ENCODE peak calls at places on chromosome 5, in five cellular contexts. M, Q, Y, B and I are unnamed samples.

GRCh38 chr5:17118631-17119030 is 98.8 kb upstream of the BASP1 start:
- DNase-seq in M (peak), Q (no peak), Y (peak), B (peak), I (no peak)

GRCh38 chr5:173547579-173547978 is 68.9 kb downstream of the BOD1 start:
- DNase-seq in M (peak), Q (no peak), Y (no peak), B (no peak), I (no peak)

GRCh38 chr5:1889321-1890065 is 6.8 kb upstream of the IRX4 start:
- DNase-seq in M (no peak), Q (no peak), Y (no peak), B (no peak), I (no peak)

GRCh38 chr5:125286266-125286665 is 539.8 kb upstream of the ZNF608 start:
- DNase-seq in M (no peak), Q (no peak), Y (no peak), B (no peak), I (no peak)

GRCh38 chr5:178703015-178703414 is 27.4 kb downstream of the ZNF354A start:
- DNase-seq in M (no peak), Q (no peak), Y (no peak), B (no peak), I (no peak)

GRCh38 chr5:15993334-15993733 is 186.3 kb downstream of the MARCHF11 start:
- DNase-seq in M (peak), Q (no peak), Y (no peak), B (no peak), I (no peak)

GRCh38 chr5:175815126-175815913 is 56.1 kb upstream of the CPLX2 start:
- DNase-seq in M (no peak), Q (no peak), Y (no peak), B (no peak), I (no peak)

GRCh38 chr5:95331358-95331757 is 46.5 kb upstream of the MCTP1 start:
- DNase-seq in M (no peak), Q (no peak), Y (no peak), B (no peak), I (no peak)

GRCh38 chr5:22372376-22372775 is 480.8 kb downstream of the CDH12 start:
- DNase-seq in M (no peak), Q (no peak), Y (no peak), B (no peak), I (no peak)

GRCh38 chr5:168401880-168402279 is 84.4 kb upstream of the RARS1 start:
- DNase-seq in M (no peak), Q (no peak), Y (no peak), B (no peak), I (no peak)

GRCh38 chr5:41270423-41271251 is 57.3 kb upstream of the C6 start:
- DNase-seq in M (peak), Q (peak), Y (peak), B (no peak), I (peak)

GRCh38 chr5:127101935-127102334 is 28.6 kb upstream of the C5orf63 start:
- DNase-seq in M (no peak), Q (no peak), Y (no peak), B (no peak), I (no peak)

GRCh38 chr5:100647461-100648230 is 112.5 kb downstream of the FAM174A start:
- DNase-seq in M (no peak), Q (no peak), Y (peak), B (peak), I (no peak)

GRCh38 chr5:54616031-54616430 is 98.5 kb downstream of the SNX18 start:
- DNase-seq in M (peak), Q (no peak), Y (no peak), B (no peak), I (peak)

GRCh38 chr5:159510282-159510681 is 180.0 kb upstream of the IL12B start:
- DNase-seq in M (peak), Q (no peak), Y (peak), B (peak), I (peak)

GRCh38 chr5:10243660-10244240 is 5.9 kb downstream of the ATPSCKMT start:
- DNase-seq in M (no peak), Q (no peak), Y (no peak), B (no peak), I (no peak)

GRCh38 chr5:105503950-105504349 is 1941.4 kb upstream of the NUDT12 start:
- DNase-seq in M (no peak), Q (no peak), Y (no peak), B (no peak), I (no peak)

GRCh38 chr5:80941496-80941895 is 18.7 kb upstream of the RASGRF2 start:
- DNase-seq in M (no peak), Q (no peak), Y (no peak), B (no peak), I (no peak)

GRCh38 chr5:172091956-172092732 is 85.7 kb upstream of the FBXW11 start:
- DNase-seq in M (no peak), Q (no peak), Y (no peak), B (no peak), I (no peak)

GRCh38 chr5:136001531-136001930 is 27.3 kb upstream of the TGFBI start:
- DNase-seq in M (peak), Q (no peak), Y (no peak), B (no peak), I (no peak)

GRCh38 chr5:59745422-59745863 is 148.1 kb downstream of the PDE4D start:
- DNase-seq in M (peak), Q (no peak), Y (peak), B (peak), I (no peak)

GRCh38 chr5:80960531-80961375 is 590 bp downstream of the RASGRF2 start:
- DNase-seq in M (no peak), Q (no peak), Y (peak), B (peak), I (peak)

GRCh38 chr5:123790226-123790625 is 278.2 kb downstream of the CSNK1G3 start:
- DNase-seq in M (no peak), Q (no peak), Y (no peak), B (no peak), I (no peak)

GRCh38 chr5:172722309-172722815 is 48.6 kb downstream of the DUSP1 start:
- DNase-seq in M (no peak), Q (no peak), Y (no peak), B (no peak), I (no peak)

GRCh38 chr5:10420926-10421325 is 20.8 kb upstream of the ROPN1L start:
- DNase-seq in M (peak), Q (no peak), Y (no peak), B (no peak), I (no peak)

GRCh38 chr5:136021016-136021405 is 7.8 kb upstream of the TGFBI start:
- DNase-seq in M (peak), Q (no peak), Y (no peak), B (no peak), I (no peak)

GRCh38 chr5:163506726-163507125 is 1.3 kb downstream of the MAT2B start:
- DNase-seq in M (peak), Q (no peak), Y (no peak), B (no peak), I (no peak)

GRCh38 chr5:61306531-61307195 is 25.4 kb upstream of the ZSWIM6 start:
- DNase-seq in M (peak), Q (no peak), Y (no peak), B (no peak), I (peak)

GRCh38 chr5:150529555-150529954 is 21.6 kb downstream of the NDST1 start:
- DNase-seq in M (no peak), Q (no peak), Y (no peak), B (no peak), I (no peak)

GRCh38 chr5:35066260-35066795 is 18.6 kb upstream of the AGXT2 start:
- DNase-seq in M (no peak), Q (no peak), Y (no peak), B (no peak), I (no peak)

GRCh38 chr5:88142801-88143692 is 125.6 kb downstream of the TMEM161B start:
- DNase-seq in M (peak), Q (no peak), Y (no peak), B (peak), I (no peak)

GRCh38 chr5:53397845-53398244 is 82.6 kb upstream of the FST start:
- DNase-seq in M (peak), Q (no peak), Y (peak), B (peak), I (no peak)

GRCh38 chr5:115962565-115963402 is 509 bp downstream of the LVRN start:
- DNase-seq in M (no peak), Q (no peak), Y (no peak), B (peak), I (no peak)

GRCh38 chr5:167561796-167562195 is 729.6 kb upstream of the WWC1 start:
- DNase-seq in M (no peak), Q (no peak), Y (no peak), B (no peak), I (no peak)

GRCh38 chr5:2257326-2258244 is 374.9 kb upstream of the IRX4 start:
- DNase-seq in M (no peak), Q (no peak), Y (no peak), B (no peak), I (no peak)

GRCh38 chr5:106154280-106154716 is 1516.4 kb downstream of the EFNA5 start:
- DNase-seq in M (no peak), Q (no peak), Y (no peak), B (no peak), I (no peak)

GRCh38 chr5:42582723-42583122 is 159.5 kb downstream of the GHR start:
- DNase-seq in M (no peak), Q (no peak), Y (no peak), B (no peak), I (no peak)

GRCh38 chr5:102668220-102668930 is 86.7 kb upstream of the PAM start:
- DNase-seq in M (no peak), Q (no peak), Y (no peak), B (no peak), I (no peak)

GRCh38 chr5:102666164-102666951 is 88.7 kb upstream of the PAM start:
- DNase-seq in M (peak), Q (no peak), Y (no peak), B (no peak), I (no peak)

GRCh38 chr5:102664946-102665345 is 90.2 kb upstream of the PAM start:
- DNase-seq in M (no peak), Q (no peak), Y (no peak), B (no peak), I (no peak)

DNA sequence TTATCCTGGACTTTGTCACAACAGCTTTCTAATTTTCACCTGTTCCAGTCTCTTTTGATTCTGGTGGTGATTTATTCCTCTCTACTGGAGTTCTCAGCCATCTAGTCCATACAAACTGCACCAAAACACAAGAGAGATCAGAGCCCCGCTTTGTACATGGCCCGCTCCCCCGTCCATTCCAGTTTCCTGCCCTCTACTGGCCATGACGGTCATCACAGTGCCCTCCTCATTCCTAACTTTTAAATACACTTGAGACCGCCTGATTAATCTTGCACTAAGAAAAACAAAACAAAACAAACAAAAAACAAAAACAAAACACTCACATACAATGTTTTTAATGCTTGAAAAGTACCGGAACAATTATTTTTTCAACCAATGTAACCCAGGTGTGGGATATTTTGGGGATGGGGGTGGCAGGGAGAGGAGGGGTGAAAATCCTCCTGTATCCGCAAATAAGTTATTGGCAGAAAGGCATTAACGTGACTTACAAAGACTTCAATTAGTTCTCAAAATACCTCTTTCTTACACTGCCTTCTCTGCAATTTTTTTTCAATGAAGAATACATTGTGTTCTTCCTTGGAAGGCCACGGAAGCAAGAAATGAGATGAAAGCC is 84.8 kb upstream of the PAM start:
- DNase-seq in M (no peak), Q (no peak), Y (peak), B (no peak), I (peak)
- H3K4me3 ChIP-seq in M (no peak), Q (no peak), Y (no peak), B (no peak), I (peak)

DNA sequence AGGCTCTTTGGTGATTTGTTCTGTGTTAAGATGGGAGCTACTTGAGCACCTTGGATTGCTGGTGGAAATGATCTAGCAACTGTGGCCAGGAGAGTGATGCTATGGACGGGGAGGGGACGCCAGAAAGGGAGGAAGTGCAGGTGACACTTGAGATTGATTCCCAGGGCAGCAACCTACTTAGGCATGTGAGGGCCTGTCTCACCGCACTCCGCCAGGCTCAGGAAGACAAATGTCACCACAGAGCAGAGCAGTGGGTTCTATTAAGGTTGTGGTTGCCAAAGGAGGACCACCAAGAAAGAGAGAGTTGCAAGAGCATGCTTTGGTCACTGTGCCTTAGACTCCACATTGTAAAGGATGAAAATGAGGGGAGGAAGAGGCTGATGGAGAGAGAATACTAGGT is 404.3 kb downstream of the IRX1 start:
- DNase-seq in M (no peak), Q (no peak), Y (no peak), B (no peak), I (no peak)
- TF ChIP-seq CTCF in M (no peak), Q (no peak), Y (no peak), B (no peak), I (no peak)

GRCh38 chr5:142358648-142359047 is 33.8 kb upstream of the SPRY4 start:
- DNase-seq in M (no peak), Q (no peak), Y (no peak), B (no peak), I (no peak)

GRCh38 chr5:142356716-142357468 is 32.1 kb upstream of the SPRY4 start:
- DNase-seq in M (peak), Q (peak), Y (peak), B (peak), I (peak)

GRCh38 chr5:142356318-142356715 is 31.5 kb upstream of the SPRY4 start:
- DNase-seq in M (peak), Q (no peak), Y (no peak), B (no peak), I (no peak)

GRCh38 chr5:142357469-142358090 is 32.8 kb upstream of the SPRY4 start:
- DNase-seq in M (peak), Q (no peak), Y (no peak), B (no peak), I (no peak)

DNA sequence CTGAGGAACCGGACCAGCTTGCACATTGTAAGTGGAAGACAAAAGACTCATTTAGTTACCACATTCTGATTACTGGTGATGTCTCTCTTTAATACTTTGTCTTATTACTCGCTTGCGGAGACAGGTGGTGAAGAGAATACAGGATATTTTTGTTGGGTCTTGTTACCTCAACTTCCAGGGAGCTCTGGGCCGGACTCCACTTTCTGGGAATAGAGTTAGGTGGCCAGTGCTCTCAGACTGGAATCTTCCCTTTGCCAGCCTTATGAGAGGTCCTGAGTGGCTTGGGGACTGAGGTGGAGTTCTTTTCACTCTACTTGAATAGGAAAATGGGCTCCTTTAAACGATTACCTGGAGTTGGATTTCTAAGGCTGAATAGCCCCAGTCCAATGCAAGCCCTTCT is 33.3 kb upstream of the SPRY4 start:
- DNase-seq in M (no peak), Q (no peak), Y (no peak), B (no peak), I (no peak)
- H3K4me3 ChIP-seq in M (no peak), Q (no peak), Y (no peak), B (no peak), I (no peak)

GRCh38 chr5:177457239-177458121 is 10.9 kb downstream of the PRR7 start:
- DNase-seq in M (peak), Q (peak), Y (peak), B (peak), I (peak)
- TF ChIP-seq CTCF in M (peak), Q (peak), Y (peak), B (peak), I (peak)

GRCh38 chr5:33233013-33233463 is 207.7 kb upstream of the TARS1 start:
- DNase-seq in M (peak), Q (no peak), Y (no peak), B (no peak), I (no peak)

GRCh38 chr5:33231935-33232334 is 208.8 kb upstream of the TARS1 start:
- DNase-seq in M (peak), Q (no peak), Y (no peak), B (no peak), I (no peak)

GRCh38 chr5:33235824-33236223 is 204.9 kb upstream of the TARS1 start:
- DNase-seq in M (no peak), Q (peak), Y (no peak), B (no peak), I (no peak)

GRCh38 chr5:33237471-33237870 is 203.3 kb upstream of the TARS1 start:
- DNase-seq in M (no peak), Q (no peak), Y (no peak), B (no peak), I (no peak)

GRCh38 chr5:33235304-33235703 is 205.5 kb upstream of the TARS1 start:
- DNase-seq in M (no peak), Q (no peak), Y (no peak), B (no peak), I (no peak)
- H3K4me3 ChIP-seq in M (no peak), Q (no peak), Y (no peak), B (no peak), I (no peak)

GRCh38 chr5:132754111-132754510 is 6.9 kb downstream of the CCNI2 start:
- DNase-seq in M (no peak), Q (no peak), Y (no peak), B (no peak), I (no peak)

GRCh38 chr5:132754947-132755346 is 7.7 kb downstream of the CCNI2 start:
- DNase-seq in M (peak), Q (no peak), Y (no peak), B (no peak), I (no peak)

GRCh38 chr5:132752581-132753125 is 5.4 kb downstream of the CCNI2 start:
- DNase-seq in M (no peak), Q (no peak), Y (no peak), B (no peak), I (no peak)

GRCh38 chr5:132751971-132752580 is 4.8 kb downstream of the CCNI2 start:
- DNase-seq in M (no peak), Q (no peak), Y (no peak), B (no peak), I (no peak)

GRCh38 chr5:132753135-132753987 is 6.1 kb downstream of the CCNI2 start:
- DNase-seq in M (no peak), Q (no peak), Y (no peak), B (no peak), I (no peak)
- TF ChIP-seq CTCF in M (peak), Q (peak), Y (no peak), B (no peak), I (peak)

DNA sequence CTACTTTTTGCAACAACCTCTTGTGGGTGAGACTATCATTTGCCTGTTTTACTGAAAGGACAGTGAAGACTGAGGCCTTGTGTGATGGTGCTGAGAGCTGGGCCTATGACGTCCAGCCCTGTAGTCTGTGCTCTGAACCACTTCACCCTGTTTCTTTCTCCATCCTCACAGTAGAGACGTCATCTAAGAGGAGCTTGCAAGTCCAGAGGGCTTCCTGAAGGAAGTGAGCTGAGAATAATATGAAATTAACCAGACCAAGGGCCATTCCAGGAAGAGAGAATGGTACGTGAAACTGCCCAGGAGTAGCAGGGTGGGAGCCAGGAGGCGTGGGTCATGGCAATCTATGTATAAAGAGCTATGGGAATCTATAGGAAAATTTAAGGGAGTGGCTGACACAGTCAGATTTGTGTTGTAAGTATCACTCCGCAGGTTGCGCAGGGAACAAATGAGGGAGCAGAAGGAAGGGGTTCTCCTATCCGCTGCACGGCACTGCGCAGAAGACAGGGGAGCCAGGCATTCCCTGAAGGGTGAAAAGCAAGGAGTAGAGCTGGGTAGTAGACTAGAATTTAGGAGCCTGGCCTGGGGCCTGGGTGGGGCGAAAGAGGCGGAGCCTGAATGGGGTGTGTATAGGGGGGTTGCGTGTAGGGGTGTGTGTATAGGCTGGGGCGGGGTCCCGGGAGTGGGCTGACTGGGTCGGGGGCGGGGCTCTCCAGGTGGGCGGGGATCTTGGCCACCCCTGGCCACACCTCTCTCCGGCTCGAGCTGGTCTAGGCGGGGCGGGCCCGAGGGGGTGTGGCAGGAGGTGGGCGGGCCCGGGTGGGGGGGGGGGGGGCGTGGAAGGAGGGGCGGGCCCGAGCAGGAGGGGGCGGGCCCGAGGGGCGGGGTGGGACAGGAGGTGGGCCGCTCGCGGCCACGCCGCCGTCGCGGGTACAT is at the start of gene FGFR4:
- DNase-seq in M (peak), Q (peak), Y (peak), B (peak), I (peak)
- H3K4me3 ChIP-seq in M (peak), Q (peak), Y (peak), B (peak), I (peak)